ENCODE peak calls at places on chromosomes 6 and 20, in six cellular contexts. B is neural crest cell, J is body of pancreas, P is cardiac muscle cell, S is suprapubic skin, Q is GM13976. Y is an unnamed sample.

GRCh38 chr20:43066061-43066575 is 123.6 kb downstream of the PTPRT start:
- DNase-seq in Q (no peak), J (no peak), S (no peak), B (no peak), P (no peak), Y (no peak)

GRCh38 chr6:5695260-5696245 is 311.2 kb downstream of the NRN1 start:
- DNase-seq in Q (no peak), B (no peak), P (peak), J (no peak), S (no peak), Y (no peak)

GRCh38 chr6:45323656-45324224 is 4.4 kb upstream of the RUNX2 start:
- DNase-seq in B (no peak), J (no peak), P (no peak), Q (no peak), S (no peak), Y (no peak)

GRCh38 chr6:40390144-40390800 is 196.9 kb downstream of the LRFN2 start:
- DNase-seq in Q (no peak), B (no peak), S (no peak), P (no peak), J (no peak), Y (no peak)

GRCh38 chr20:24766826-24767622 is 182.0 kb upstream of the CST7 start:
- DNase-seq in P (no peak), Q (no peak), J (peak), S (no peak), B (no peak), Y (no peak)

GRCh38 chr6:123940551-123940950 is 136.9 kb downstream of the NKAIN2 start:
- DNase-seq in S (no peak), Q (no peak), J (no peak), B (no peak), P (no peak), Y (no peak)

GRCh38 chr6:34465551-34466241 is at the start of gene PACSIN1:
- DNase-seq in Q (peak), J (peak), S (no peak), P (peak), B (peak), Y (no peak)

GRCh38 chr6:5684320-5684719 is 322.4 kb downstream of the NRN1 start:
- DNase-seq in J (no peak), B (no peak), P (no peak), S (no peak), Q (no peak), Y (no peak)

GRCh38 chr20:57471496-57472210 is 53.3 kb downstream of the CTCFL start:
- DNase-seq in J (no peak), Q (no peak), B (no peak), P (no peak), S (peak), Y (no peak)

GRCh38 chr6:147867827-147868226 is 359.3 kb downstream of the SAMD5 start:
- DNase-seq in J (no peak), Q (no peak), S (no peak), P (no peak), B (no peak), Y (no peak)

GRCh38 chr6:28693033-28693750 is 167.5 kb downstream of the GPX5 start:
- DNase-seq in B (no peak), Q (no peak), S (no peak), P (peak), J (no peak), Y (no peak)

GRCh38 chr6:112223070-112223861 is 31.1 kb downstream of the LAMA4 start:
- DNase-seq in S (no peak), B (no peak), P (peak), J (no peak), Q (no peak), Y (no peak)

GRCh38 chr20:13718161-13718560 is 66.6 kb downstream of the ESF1 start:
- DNase-seq in S (no peak), Q (no peak), B (no peak), J (no peak), P (no peak), Y (no peak)

GRCh38 chr6:107763959-107764358 is 60.2 kb downstream of the SCML4 start:
- DNase-seq in S (no peak), Q (no peak), J (no peak), P (peak), B (no peak), Y (no peak)

GRCh38 chr6:121319112-121319553 is 15.1 kb downstream of the TBC1D32 start:
- DNase-seq in B (no peak), J (no peak), P (peak), Q (no peak), S (no peak), Y (no peak)

GRCh38 chr6:82875573-82876185 is 190.0 kb downstream of the UBE3D start:
- DNase-seq in B (no peak), J (no peak), Q (no peak), P (peak), S (no peak), Y (no peak)

GRCh38 chr20:62603021-62603906 is 39.0 kb upstream of the SLCO4A1 start:
- DNase-seq in S (no peak), J (peak), Q (peak), P (peak), B (no peak), Y (no peak)

GRCh38 chr6:42365021-42365420 is 86.7 kb downstream of the TRERF1 start:
- DNase-seq in J (no peak), Q (no peak), P (no peak), S (no peak), B (no peak), Y (no peak)

GRCh38 chr6:155287762-155288161 is 23.9 kb downstream of the CLDN20 start:
- DNase-seq in B (no peak), S (no peak), Q (no peak), P (no peak), J (no peak), Y (no peak)

GRCh38 chr6:137231895-137232294 is 12.7 kb upstream of the IFNGR1 start:
- DNase-seq in Q (no peak), S (no peak), P (no peak), J (no peak), B (no peak), Y (no peak)

GRCh38 chr6:142705054-142705453 is 239.9 kb downstream of the HIVEP2 start:
- DNase-seq in Q (no peak), J (no peak), P (no peak), S (no peak), B (no peak), Y (no peak)

GRCh38 chr6:12811519-12811918 is 95.0 kb downstream of the PHACTR1 start:
- DNase-seq in S (no peak), B (no peak), Q (no peak), P (no peak), J (no peak), Y (no peak)

GRCh38 chr6:143400258-143401059 is 50.0 kb downstream of the ADAT2 start:
- DNase-seq in S (no peak), J (no peak), P (peak), B (no peak), Q (no peak), Y (no peak)

GRCh38 chr6:18308070-18308735 is 43.9 kb upstream of the DEK start:
- DNase-seq in B (no peak), S (no peak), P (no peak), Q (no peak), J (no peak), Y (no peak)

GRCh38 chr6:168683621-168684020 is 242.6 kb downstream of the SMOC2 start:
- DNase-seq in J (no peak), S (no peak), B (no peak), P (no peak), Q (no peak), Y (no peak)

GRCh38 chr20:1933465-1933870 is 38.3 kb downstream of the SIRPA start:
- DNase-seq in S (peak), J (peak), P (peak), Q (no peak), B (no peak), Y (no peak)

GRCh38 chr6:52285174-52286068 is 879 bp upstream of the MCM3 start:
- DNase-seq in P (peak), B (no peak), J (no peak), S (no peak), Q (no peak), Y (no peak)

GRCh38 chr20:48893374-48893773 is 28.1 kb upstream of the ARFGEF2 start:
- DNase-seq in P (no peak), B (no peak), S (no peak), J (no peak), Q (no peak), Y (no peak)

GRCh38 chr6:37943436-37944058 is 124.0 kb downstream of the ZFAND3 start:
- DNase-seq in P (no peak), B (no peak), Q (no peak), J (no peak), S (no peak), Y (no peak)

GRCh38 chr6:33082702-33083101 is 6.9 kb downstream of the HLA-DPB1 start:
- DNase-seq in S (no peak), J (peak), Q (no peak), P (peak), B (no peak), Y (no peak)

GRCh38 chr6:31901953-31902643 is at the start of gene ZBTB12:
- DNase-seq in S (peak), J (peak), P (peak), B (peak), Q (peak), Y (peak)

GRCh38 chr6:24856246-24856599 is 57.5 kb upstream of the ARMH2 start:
- DNase-seq in B (no peak), Q (no peak), J (no peak), P (no peak), S (no peak), Y (no peak)
- TF ChIP-seq CTCF in B (no peak), Q (no peak), J (no peak), P (no peak), S (no peak), Y (peak)

GRCh38 chr6:104936766-104937535 is 20.0 kb upstream of the LIN28B start:
- DNase-seq in P (no peak), J (no peak), S (no peak), Q (no peak), B (no peak), Y (no peak)

GRCh38 chr6:104943781-104944180 is 13.1 kb upstream of the LIN28B start:
- DNase-seq in B (peak), Q (no peak), P (peak), J (no peak), S (no peak), Y (no peak)

GRCh38 chr6:104940238-104940880 is 16.5 kb upstream of the LIN28B start:
- DNase-seq in J (no peak), P (no peak), S (no peak), Q (no peak), B (peak), Y (no peak)

GRCh38 chr6:104941694-104942177 is 15.2 kb upstream of the LIN28B start:
- DNase-seq in J (no peak), B (no peak), Q (no peak), S (no peak), P (no peak), Y (no peak)

GRCh38 chr6:104940881-104941693 is 15.8 kb upstream of the LIN28B start:
- DNase-seq in P (peak), Q (peak), S (no peak), J (peak), B (peak), Y (no peak)
- TF ChIP-seq CTCF in P (peak), Q (peak), S (no peak), J (no peak), B (peak), Y (peak)

DNA sequence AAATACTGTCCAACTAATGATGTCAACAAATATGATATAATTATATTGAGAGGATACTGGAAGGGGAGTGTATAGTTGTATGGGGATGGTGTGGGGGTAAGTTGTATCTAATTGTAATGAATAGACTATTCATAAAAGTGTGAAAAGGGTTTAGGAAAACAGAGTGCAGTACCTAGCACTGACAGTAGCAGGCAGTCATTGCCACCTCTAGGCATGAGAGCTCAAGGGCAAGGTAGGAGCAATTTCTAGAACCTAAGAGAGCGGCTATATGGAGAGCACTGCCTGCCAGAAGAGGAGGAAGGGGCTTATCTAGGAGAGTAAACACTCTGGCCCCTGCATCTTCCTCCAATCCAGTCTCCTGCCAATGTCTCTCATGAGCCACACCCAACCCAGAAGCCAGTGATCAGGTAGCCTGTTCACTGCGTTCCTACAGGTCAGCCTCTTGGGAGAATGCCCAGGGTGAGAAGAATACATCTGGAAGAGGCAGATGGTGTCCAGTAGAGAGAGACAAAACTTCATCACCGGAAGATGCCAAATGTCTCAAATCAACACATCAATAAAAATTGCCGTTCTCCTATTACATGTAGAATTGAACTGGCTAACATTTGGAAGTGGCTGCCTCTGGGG is 200.0 kb downstream of the LY86 start:
- DNase-seq in P (peak), S (no peak), J (no peak), B (no peak), Q (peak), Y (no peak)
- TF ChIP-seq CTCF in P (peak), S (no peak), J (no peak), B (peak), Q (peak), Y (no peak)

DNA sequence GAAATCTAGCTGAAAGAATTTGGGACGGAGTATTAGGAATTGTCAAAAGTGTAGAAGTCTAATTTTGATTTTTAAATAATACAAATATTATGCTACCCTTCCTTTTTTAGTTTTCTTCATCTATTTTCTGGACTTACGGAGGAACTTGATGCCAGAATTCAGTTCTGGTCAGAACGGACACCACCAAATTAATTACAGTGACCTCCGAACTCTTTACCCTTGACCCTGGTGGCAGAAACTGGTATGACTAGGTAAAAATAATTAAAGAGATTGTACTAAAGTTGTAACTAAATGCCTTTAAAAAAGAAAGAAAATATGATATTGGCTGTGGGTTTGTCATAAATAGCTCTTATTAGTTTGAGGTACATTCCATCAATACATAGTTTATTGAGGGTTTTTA is 751.1 kb upstream of the MAP3K7 start:
- DNase-seq in P (no peak), Q (no peak), J (no peak), B (no peak), S (no peak), Y (no peak)
- TF ChIP-seq CTCF in P (peak), Q (no peak), J (no peak), B (peak), S (no peak), Y (no peak)

DNA sequence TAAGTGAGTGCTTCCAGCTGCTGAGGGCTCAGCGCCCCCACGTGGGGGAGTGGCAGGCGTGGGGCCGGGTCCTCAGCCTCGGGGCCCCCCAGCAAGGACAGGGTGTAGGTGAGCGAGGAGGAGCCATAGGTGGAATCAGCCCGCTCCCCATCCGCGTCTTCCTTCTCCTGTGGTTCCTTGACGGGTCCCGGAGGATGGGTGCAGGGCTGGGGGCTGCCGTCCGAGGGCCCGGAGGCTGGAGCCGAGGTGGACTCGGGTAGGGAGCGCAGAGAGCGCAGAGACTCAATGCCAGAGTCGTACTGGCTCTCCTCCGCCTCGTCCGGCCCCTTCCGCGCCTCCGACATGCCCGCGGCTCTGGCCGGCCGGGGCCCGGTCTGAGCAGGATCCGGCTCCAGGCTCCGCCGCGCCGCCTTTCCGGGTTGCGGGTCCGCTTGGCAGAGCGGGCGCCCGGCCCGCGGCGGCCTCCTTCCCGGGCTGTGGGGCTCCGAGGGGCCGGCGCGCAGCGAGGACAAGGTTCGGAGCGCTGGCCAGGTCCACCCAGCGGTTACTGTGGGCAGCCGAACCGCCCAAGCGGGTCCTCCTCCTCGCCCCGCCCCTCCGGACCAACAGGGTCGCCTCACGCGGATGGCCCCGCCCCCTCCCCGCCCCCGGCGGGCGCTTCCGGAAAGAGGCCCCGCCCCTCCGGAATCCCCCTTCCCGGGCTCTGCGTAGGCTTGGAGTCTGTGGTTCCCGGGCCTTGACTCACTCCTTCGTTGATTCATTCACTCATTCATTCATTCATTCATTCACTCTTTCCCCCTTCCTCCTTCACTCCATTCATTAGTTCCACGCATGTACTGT is at the start of gene NFKBIE:
- DNase-seq in B (peak), J (peak), Q (peak), P (peak), S (peak), Y (peak)
- TF ChIP-seq CTCF in B (peak), J (no peak), Q (peak), P (peak), S (no peak), Y (peak)

GRCh38 chr20:10134176-10134575 is 84.5 kb upstream of the SNAP25 start:
- DNase-seq in Q (no peak), B (no peak), J (no peak), P (no peak), S (no peak), Y (no peak)
- TF ChIP-seq CTCF in Q (no peak), B (no peak), J (no peak), P (no peak), S (no peak), Y (no peak)

GRCh38 chr6:122565708-122566107 is 44.5 kb upstream of the PKIB start:
- DNase-seq in B (no peak), Q (no peak), P (no peak), J (no peak), S (no peak), Y (no peak)

GRCh38 chr6:122564230-122564629 is 46.0 kb upstream of the PKIB start:
- DNase-seq in J (no peak), B (no peak), Q (no peak), S (no peak), P (no peak), Y (no peak)

GRCh38 chr6:122567034-122567433 is 43.2 kb upstream of the PKIB start:
- DNase-seq in S (no peak), B (no peak), Q (no peak), P (no peak), J (no peak), Y (no peak)

GRCh38 chr6:122568350-122568749 is 41.9 kb upstream of the PKIB start:
- DNase-seq in B (no peak), P (no peak), Q (no peak), S (no peak), J (no peak), Y (no peak)

DNA sequence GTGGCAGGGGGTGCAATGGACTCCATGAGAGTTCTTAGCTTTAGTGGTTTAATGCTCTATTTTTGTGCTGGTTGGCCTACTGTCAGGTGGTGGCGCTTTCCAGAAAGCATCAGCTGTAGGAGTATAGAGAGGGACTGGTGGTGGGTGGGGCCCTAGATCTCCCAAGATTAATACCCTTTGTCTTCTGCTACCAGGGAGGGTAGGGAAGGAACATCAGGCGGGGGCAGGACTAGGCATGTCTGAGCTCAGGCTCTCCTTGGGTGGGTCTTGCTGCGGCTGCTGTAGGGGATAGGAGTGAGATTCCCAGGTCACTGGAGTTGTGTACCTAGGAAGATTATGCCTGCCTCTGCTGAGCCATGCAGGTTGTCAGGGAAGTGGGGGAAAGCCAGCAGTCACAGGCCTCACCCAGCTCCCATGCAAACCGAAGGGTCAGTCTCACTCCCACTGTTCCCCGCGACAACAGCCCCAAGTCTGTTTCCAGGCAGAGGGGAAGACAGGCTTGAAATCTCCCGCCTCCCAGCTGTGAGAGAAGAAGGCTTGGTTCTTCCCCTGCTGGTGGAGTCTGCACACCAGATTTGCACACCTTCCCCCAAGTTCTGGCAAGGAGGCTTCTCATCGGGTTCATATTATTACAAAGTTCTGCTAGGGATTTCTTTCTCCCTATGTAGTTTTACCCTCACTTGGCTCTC is 46.7 kb upstream of the PKIB start:
- DNase-seq in J (no peak), P (no peak), Q (no peak), S (no peak), B (no peak), Y (no peak)
- TF ChIP-seq CTCF in J (no peak), P (no peak), Q (no peak), S (no peak), B (no peak), Y (no peak)